ENCODE peak calls at places on chromosome 10, in four cellular contexts. U, W, S and A are unnamed samples.
A peak's percentile ranks its signal among the peaks of the same experiment; 100 is the strongest.

GRCh38 chr10:126210051-126210651 is 178.1 kb downstream of the ADAM12 start:
- DNase-seq in U (no peak), W (no peak), S (no peak), A (no peak)

GRCh38 chr10:124701881-124702656 is 42.1 kb downstream of the FAM53B start:
- DNase-seq in U (no peak), W (no peak), S (peak; percentile 23), A (no peak)

GRCh38 chr10:99619090-99619800 is 994 bp downstream of the SLC25A28 start:
- DNase-seq in U (no peak), W (peak; percentile 39), S (peak; percentile 7), A (no peak)

GRCh38 chr10:99161194-99161593 is 74.5 kb downstream of the HPSE2 start:
- DNase-seq in U (no peak), W (no peak), S (no peak), A (no peak)

GRCh38 chr10:124346831-124347230 is 71.9 kb downstream of the OAT start:
- DNase-seq in U (no peak), W (no peak), S (no peak), A (no peak)

GRCh38 chr10:31679931-31680330 is 248.7 kb downstream of the ARHGAP12 start:
- DNase-seq in U (no peak), W (no peak), S (no peak), A (no peak)

GRCh38 chr10:78046711-78047269 is 13.1 kb downstream of the RPS24 start:
- DNase-seq in U (no peak), W (no peak), S (no peak), A (no peak)

GRCh38 chr10:101778781-101779543 is 3.0 kb upstream of the FGF8 start:
- DNase-seq in U (no peak), W (no peak), S (peak; percentile 30), A (no peak)

GRCh38 chr10:97574374-97575100 is 2.0 kb downstream of the ANKRD2 start:
- DNase-seq in U (no peak), W (no peak), S (no peak), A (no peak)

GRCh38 chr10:36494386-36494785 is 631.0 kb upstream of the ANKRD30A start:
- DNase-seq in U (no peak), W (no peak), S (no peak), A (no peak)

GRCh38 chr10:128035557-128035973 is 90.7 kb downstream of the MKI67 start:
- DNase-seq in U (peak; percentile 54), W (no peak), S (peak; percentile 23), A (peak; percentile 29)

GRCh38 chr10:70459061-70459770 is 17.7 kb upstream of the NODAL start:
- DNase-seq in U (no peak), W (no peak), S (peak; percentile 29), A (peak; percentile 39)

DNA sequence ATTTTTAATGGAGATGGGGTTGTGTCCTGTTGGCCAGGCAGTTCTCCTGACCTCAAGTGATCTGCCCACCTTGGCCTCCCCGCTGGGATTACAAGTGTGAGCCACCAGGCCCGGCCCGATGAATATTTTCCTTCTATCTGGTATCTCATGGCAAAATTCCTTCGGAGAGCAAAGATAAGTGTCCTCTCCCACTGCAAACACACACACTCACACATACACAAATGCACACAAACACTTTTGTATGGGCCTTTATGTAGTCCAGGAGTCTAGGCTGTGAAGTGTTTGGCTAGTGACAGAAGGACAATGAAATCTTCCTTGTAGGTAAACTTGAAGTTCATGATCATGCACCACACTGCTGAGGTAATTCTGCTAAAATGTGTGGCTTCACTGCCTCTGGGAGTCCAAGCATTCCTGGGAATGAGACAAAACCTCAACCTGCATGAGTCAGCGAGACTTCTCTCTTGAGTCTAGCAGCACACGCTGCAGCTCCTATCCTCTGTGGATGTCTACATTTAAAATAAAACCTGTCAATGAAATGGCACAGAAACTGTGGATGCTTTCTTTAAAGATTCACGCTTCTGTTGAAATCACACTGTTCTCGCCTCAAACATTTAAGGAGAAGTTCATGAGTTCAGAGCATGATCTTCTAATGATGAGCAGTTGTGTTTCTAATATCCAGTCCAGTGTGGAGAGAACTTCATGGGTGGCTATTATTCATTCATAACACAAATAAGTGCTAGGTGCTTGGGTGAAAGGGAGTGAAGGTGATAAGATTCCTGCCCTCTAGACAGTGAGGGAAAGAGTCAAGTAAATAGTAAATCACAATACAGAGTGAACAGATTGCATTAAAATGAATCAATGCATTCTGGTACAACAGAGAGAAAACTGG is 96.5 kb downstream of the NRP1 start:
- DNase-seq in U (no peak), W (no peak), S (no peak), A (no peak)
- TF ChIP-seq SPI1 in U (no peak), W (no peak), S (no peak), A (no peak)

GRCh38 chr10:114857922-114858629 is 36.5 kb downstream of the FHIP2A start:
- DNase-seq in U (no peak), W (no peak), S (no peak), A (no peak)
- TF ChIP-seq POLR2AphosphoS5 in U (no peak), W (no peak), S (no peak), A (no peak)

DNA sequence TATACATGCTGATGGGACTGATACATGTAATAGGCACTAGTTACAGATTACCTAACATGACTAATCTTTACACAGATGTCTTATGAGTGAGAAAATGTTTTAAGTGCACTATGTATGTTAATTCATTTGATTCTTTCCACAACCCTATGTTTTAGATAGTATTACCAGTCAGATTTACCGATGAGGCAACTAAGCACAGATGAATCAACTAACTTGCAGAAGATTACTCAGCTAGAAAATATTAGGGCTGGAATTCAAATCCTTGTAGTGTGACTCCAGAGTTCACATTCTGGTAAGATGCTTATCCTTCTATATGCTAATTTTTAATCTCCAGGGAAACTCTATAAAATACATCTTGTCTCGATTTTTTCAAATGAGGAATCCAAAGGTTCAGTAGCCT is 964.9 kb downstream of the REEP3 start:
- DNase-seq in U (no peak), W (no peak), S (no peak), A (no peak)
- TF ChIP-seq SPI1 in U (no peak), W (no peak), S (no peak), A (no peak)

DNA sequence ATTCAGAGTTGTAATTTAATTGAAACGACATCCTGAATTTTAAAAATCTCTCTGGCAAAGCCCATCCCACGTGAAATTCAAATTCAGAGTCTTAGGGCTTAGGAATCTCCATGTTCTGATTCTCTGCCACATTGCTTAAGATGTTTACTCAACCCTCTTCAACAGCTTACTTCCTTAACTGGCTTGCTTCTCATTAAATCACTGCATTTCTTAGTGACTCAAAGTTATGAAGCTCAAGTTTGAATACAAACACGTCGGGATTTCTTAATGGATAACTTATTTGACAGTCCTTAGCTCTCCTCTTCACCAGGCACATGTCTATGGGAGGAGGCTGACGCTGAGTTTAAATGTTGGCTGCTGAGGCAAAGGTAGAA is 300.1 kb upstream of the PITRM1 start:
- DNase-seq in U (no peak), W (no peak), S (no peak), A (no peak)
- TF ChIP-seq POLR2AphosphoS5 in U (no peak), W (no peak), S (no peak), A (no peak)

GRCh38 chr10:19789607-19790006 is 26.6 kb upstream of the PLXDC2 start:
- DNase-seq in U (no peak), W (no peak), S (no peak), A (no peak)

GRCh38 chr10:19788902-19789301 is 27.3 kb upstream of the PLXDC2 start:
- DNase-seq in U (no peak), W (no peak), S (no peak), A (no peak)

GRCh38 chr10:19791032-19791431 is 25.2 kb upstream of the PLXDC2 start:
- DNase-seq in U (no peak), W (no peak), S (no peak), A (no peak)

GRCh38 chr10:19785366-19785765 is 30.9 kb upstream of the PLXDC2 start:
- DNase-seq in U (no peak), W (no peak), S (no peak), A (no peak)

DNA sequence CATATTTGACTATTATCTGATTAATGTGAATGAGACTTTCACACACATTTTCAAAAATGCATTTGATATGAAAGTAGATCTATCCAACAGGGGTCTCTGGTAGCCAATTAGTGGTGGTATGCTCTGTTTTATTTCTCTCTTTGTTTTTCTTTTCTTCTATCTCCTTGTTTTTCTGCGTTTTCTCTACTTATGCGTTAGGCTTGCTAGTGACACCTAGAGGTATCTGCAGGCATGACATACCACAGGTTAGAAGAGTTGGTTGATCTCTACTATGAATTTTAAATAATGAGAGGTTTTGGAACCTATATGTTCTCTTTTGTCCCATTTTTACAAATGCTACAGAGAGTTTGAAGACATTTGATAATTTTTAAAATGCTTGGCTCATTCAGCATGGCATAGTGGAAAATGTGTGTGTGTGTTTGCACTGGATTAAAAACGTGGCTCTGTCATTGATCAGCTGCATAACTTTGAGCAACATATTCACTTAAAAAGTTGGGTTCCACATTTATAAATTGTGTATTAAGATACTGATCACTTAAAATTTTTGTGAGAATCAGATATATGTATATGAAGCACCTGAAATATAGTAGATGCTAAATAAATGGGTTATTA is 28.1 kb upstream of the PLXDC2 start:
- DNase-seq in U (no peak), W (no peak), S (peak; percentile 39), A (peak; percentile 1)
- TF ChIP-seq SPI1 in U (no peak), W (no peak), S (no peak), A (no peak)

GRCh38 chr10:4217187-4217586 is 432.2 kb upstream of the KLF6 start:
- DNase-seq in U (no peak), W (no peak), S (no peak), A (no peak)
- TF ChIP-seq POLR2AphosphoS5 in U (no peak), W (no peak), S (no peak), A (no peak)